ENCODE peak calls at places on chromosome 16, in four cellular contexts. Z, C, T and Y are unnamed samples.

GRCh38 chr16:22318690-22319358 is 21.6 kb downstream of the POLR3E start:
- DNase-seq in Z (peak; percentile 52), C (no peak), T (peak; percentile 45), Y (peak; percentile 62)

GRCh38 chr16:4651842-4652241 is 27.2 kb downstream of the MGRN1 start:
- DNase-seq in Z (no peak), C (no peak), T (no peak), Y (no peak)

GRCh38 chr16:81889896-81890634 is 111.0 kb downstream of the PLCG2 start:
- DNase-seq in Z (peak; percentile 77), C (no peak), T (peak; percentile 70), Y (peak; percentile 71)

GRCh38 chr16:86566601-86566965 is at the start of gene FOXC2:
- DNase-seq in Z (no peak), C (no peak), T (no peak), Y (peak; percentile 75)

GRCh38 chr16:35744716-35745115 is 2285.3 kb downstream of the TP53TG3F start:
- DNase-seq in Z (no peak), C (no peak), T (no peak), Y (no peak)

GRCh38 chr16:22161999-22162657 is at the start of gene SDR42E2:
- DNase-seq in Z (peak; percentile 32), C (no peak), T (no peak), Y (peak; percentile 38)

GRCh38 chr16:2846511-2847310 is 11.3 kb downstream of the PRSS22 start:
- DNase-seq in Z (no peak), C (no peak), T (no peak), Y (peak; percentile 81)

GRCh38 chr16:30903002-30903401 is 6.6 kb downstream of the CTF1 start:
- DNase-seq in Z (peak; percentile 77), C (no peak), T (no peak), Y (no peak)

GRCh38 chr16:77866769-77867168 is 78.4 kb downstream of the VAT1L start:
- DNase-seq in Z (no peak), C (no peak), T (no peak), Y (no peak)

GRCh38 chr16:12329246-12329995 is 352.9 kb downstream of the SNX29 start:
- DNase-seq in Z (no peak), C (no peak), T (no peak), Y (no peak)

GRCh38 chr16:30551781-30552180 is 6.4 kb downstream of the ZNF764 start:
- DNase-seq in Z (no peak), C (no peak), T (no peak), Y (no peak)

GRCh38 chr16:73339821-73340220 is 291.9 kb upstream of the ZFHX3 start:
- DNase-seq in Z (no peak), C (no peak), T (no peak), Y (no peak)

GRCh38 chr16:70151941-70152509 is 21.6 kb upstream of the CLEC18C start:
- DNase-seq in Z (no peak), C (no peak), T (no peak), Y (peak; percentile 1)

GRCh38 chr16:901715-902601 is 68.8 kb downstream of the LMF1 start:
- DNase-seq in Z (no peak), C (no peak), T (no peak), Y (no peak)

GRCh38 chr16:75580-76501 is 2.2 kb upstream of the MPG start:
- DNase-seq in Z (peak; percentile 79), C (no peak), T (peak; percentile 82), Y (no peak)

GRCh38 chr16:84548971-84549844 is 44.7 kb upstream of the MEAK7 start:
- DNase-seq in Z (no peak), C (no peak), T (no peak), Y (no peak)

GRCh38 chr16:4693956-4694663 is 748 bp downstream of the NUDT16L1 start:
- DNase-seq in Z (peak; percentile 55), C (no peak), T (no peak), Y (peak; percentile 48)

GRCh38 chr16:67530013-67530939 is 1.6 kb downstream of the RIPOR1 start:
- DNase-seq in Z (peak; percentile 25), C (no peak), T (no peak), Y (no peak)
- TF ChIP-seq POLR2A in Z (no peak), C (peak; percentile 57), T (no peak), Y (no peak)

GRCh38 chr16:71369494-71369893 is 11.0 kb downstream of the CALB2 start:
- DNase-seq in Z (no peak), C (no peak), T (no peak), Y (no peak)

GRCh38 chr16:71364306-71364705 is 5.8 kb downstream of the CALB2 start:
- DNase-seq in Z (no peak), C (no peak), T (no peak), Y (no peak)

GRCh38 chr16:71365021-71365420 is 6.5 kb downstream of the CALB2 start:
- DNase-seq in Z (no peak), C (no peak), T (no peak), Y (no peak)

GRCh38 chr16:71368958-71369357 is 10.4 kb downstream of the CALB2 start:
- DNase-seq in Z (no peak), C (no peak), T (no peak), Y (no peak)

DNA sequence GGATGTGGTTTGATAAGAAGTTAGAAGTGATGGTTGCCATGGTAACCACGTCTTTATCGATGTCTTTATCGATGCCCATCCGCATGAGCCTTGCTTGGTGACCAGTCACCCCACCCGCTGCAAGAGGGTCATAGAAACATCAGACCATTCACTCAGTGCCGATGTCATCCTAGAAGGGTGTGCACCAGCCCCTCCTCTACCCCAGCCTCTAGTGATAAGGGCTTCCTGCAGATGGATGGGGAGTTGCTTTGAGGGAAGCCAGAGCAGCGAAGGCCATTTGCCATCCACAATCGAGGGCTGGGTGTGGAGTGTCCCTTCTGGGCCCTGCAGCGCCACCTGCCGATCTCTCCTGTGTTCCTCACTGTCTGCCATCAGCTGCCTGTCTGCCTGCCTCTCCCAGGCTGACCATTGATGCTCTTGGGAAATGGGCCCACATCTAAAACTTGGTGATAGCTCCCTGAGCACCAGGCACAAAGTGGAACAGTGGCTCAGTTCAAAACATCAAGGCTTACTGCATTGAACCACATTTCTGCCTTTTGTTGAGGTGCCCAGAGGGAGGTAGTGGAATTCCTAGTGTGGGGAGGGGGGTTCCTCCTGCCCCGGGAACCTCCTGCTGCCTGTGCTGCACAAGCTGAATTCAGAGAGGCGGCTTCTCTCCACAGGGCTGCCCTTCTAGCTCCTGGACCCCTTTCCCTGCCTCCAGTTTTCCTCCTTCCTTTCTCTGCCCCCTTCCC is 8.9 kb downstream of the CALB2 start:
- DNase-seq in Z (peak; percentile 79), C (peak; percentile 2), T (peak; percentile 55), Y (peak; percentile 73)
- TF ChIP-seq JUNB in Z (no peak), C (no peak), T (no peak), Y (no peak)

DNA sequence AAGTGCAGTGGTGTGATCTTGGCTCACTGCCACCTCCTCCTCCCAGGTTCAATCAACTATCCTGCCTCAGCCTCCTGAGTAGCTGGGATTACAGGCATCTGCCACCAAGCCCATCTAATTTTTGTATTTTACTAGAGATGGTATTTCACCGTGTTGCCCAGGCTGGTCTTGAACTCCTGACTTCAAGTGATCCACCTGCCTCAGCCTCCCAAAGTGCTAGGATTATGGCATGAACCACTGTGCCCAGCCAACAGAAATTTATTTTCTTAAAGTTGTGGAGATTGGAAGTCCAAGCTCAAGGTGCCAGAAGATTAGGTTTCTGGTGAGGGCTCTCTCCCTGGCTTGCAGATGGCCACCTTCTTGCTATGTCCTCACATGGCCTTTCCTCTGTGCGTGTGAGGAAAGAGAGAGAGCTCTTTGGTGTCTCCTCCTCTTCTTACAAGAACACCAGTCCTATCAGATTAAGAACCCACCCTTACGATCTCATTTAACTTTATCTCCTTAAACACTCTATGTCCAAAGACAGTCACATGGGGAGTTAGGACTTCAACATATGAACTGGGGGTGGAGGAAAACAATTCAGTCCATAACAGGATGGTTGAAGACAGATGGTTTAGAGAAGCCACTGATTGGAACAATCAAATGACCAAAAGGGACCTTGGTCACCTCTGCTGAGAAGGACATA is 31.8 kb downstream of the C16orf82 start:
- DNase-seq in Z (no peak), C (no peak), T (no peak), Y (no peak)
- TF ChIP-seq POLR2A in Z (no peak), C (no peak), T (no peak), Y (no peak)

GRCh38 chr16:64292953-64293352 is 828.9 kb downstream of the CDH11 start:
- DNase-seq in Z (no peak), C (no peak), T (no peak), Y (no peak)

GRCh38 chr16:64287667-64288521 is 834.0 kb downstream of the CDH11 start:
- DNase-seq in Z (no peak), C (no peak), T (no peak), Y (no peak)

GRCh38 chr16:64290461-64290860 is 831.4 kb downstream of the CDH11 start:
- DNase-seq in Z (no peak), C (no peak), T (no peak), Y (no peak)
- TF ChIP-seq JUNB in Z (no peak), C (no peak), T (no peak), Y (no peak)

GRCh38 chr16:57622361-57623250 is 5.8 kb upstream of the ADGRG1 start:
- DNase-seq in Z (no peak), C (no peak), T (peak; percentile 35), Y (no peak)

GRCh38 chr16:57621521-57622268 is 6.7 kb upstream of the ADGRG1 start:
- DNase-seq in Z (no peak), C (no peak), T (no peak), Y (no peak)

GRCh38 chr16:57624044-57624688 is 4.3 kb upstream of the ADGRG1 start:
- DNase-seq in Z (no peak), C (no peak), T (peak; percentile 87), Y (peak; percentile 54)

GRCh38 chr16:57624806-57625500 is 3.5 kb upstream of the ADGRG1 start:
- DNase-seq in Z (no peak), C (no peak), T (no peak), Y (no peak)

GRCh38 chr16:57623251-57624043 is 5.0 kb upstream of the ADGRG1 start:
- DNase-seq in Z (peak; percentile 67), C (no peak), T (peak; percentile 91), Y (peak; percentile 87)
- TF ChIP-seq POLR2A in Z (no peak), C (no peak), T (no peak), Y (no peak)

DNA sequence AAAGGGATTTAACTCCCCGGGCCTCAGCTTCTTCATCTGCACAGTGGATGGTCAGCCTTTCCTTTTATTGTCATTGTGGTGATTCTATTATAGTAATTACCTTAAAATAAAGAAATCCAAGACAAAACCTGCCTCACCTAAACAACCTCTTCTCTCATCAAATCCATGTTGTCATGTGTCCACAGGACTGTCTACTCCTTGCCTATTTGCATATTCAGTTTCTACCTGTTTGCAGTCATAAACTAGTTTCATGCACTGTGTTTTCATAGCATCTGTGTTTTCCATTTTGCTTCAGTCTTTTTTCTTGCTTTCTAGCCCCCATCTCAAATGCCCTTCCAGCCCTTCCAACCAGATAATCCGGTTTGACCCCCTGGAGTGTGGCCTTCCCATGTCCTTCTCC is 44.3 kb upstream of the CPNE2 start:
- DNase-seq in Z (no peak), C (no peak), T (no peak), Y (no peak)
- TF ChIP-seq JUNB in Z (no peak), C (no peak), T (no peak), Y (no peak)

GRCh38 chr16:68792465-68793324 is 50.6 kb upstream of the TANGO6 start:
- DNase-seq in Z (peak; percentile 18), C (no peak), T (peak; percentile 95), Y (peak; percentile 21)
- TF ChIP-seq POLR2A in Z (no peak), C (no peak), T (peak; percentile 66), Y (no peak)

GRCh38 chr16:10037771-10038170 is 144.5 kb downstream of the GRIN2A start:
- DNase-seq in Z (no peak), C (no peak), T (no peak), Y (no peak)
- TF ChIP-seq JUNB in Z (no peak), C (no peak), T (no peak), Y (no peak)

GRCh38 chr16:47940466-47940865 is 215.3 kb downstream of the ABCC12 start:
- DNase-seq in Z (no peak), C (no peak), T (no peak), Y (no peak)
- TF ChIP-seq POLR2A in Z (no peak), C (no peak), T (no peak), Y (no peak)

GRCh38 chr16:24775455-24775854 is 46.0 kb downstream of the TNRC6A start:
- DNase-seq in Z (no peak), C (no peak), T (no peak), Y (no peak)
- TF ChIP-seq JUNB in Z (no peak), C (no peak), T (no peak), Y (no peak)